ENCODE peak calls at places on chromosomes 5 and 9, in ten cellular contexts. M is pons; Y is NCI-H774; J is amniotic stem cell; T is activated T-cell treated with anti-CD3 and anti-CD28 coated beads, Interleukin-2, amount 50 U/mL, for 48 hours; D is stimulated activated CD4-positive, alpha-beta T cell treated with anti-CD3 and anti-CD28 coated beads, TNF-alpha, amount 100 ng/mL, for 48 hours; E is HuH-7; H is ELR; K is NCI-H345; X is T-helper 2 cell. L is an unnamed sample.

GRCh38 chr5:149887622-149888183 is 56.9 kb downstream of the PDE6A start:
- DNase-seq in M (no peak), Y (no peak), J (no peak), T (no peak), D (no peak), E (no peak), H (peak), K (peak), X (no peak), L (no peak)

GRCh38 chr5:38994329-38994927 is 79.8 kb downstream of the RICTOR start:
- DNase-seq in M (peak), Y (no peak), J (peak), T (no peak), D (no peak), E (peak), H (peak), K (no peak), X (no peak), L (peak)

GRCh38 chr5:78757269-78758053 is 108.9 kb upstream of the LHFPL2 start:
- DNase-seq in M (no peak), Y (no peak), J (peak), T (peak), D (no peak), E (no peak), H (peak), K (no peak), X (no peak), L (peak)

GRCh38 chr5:180873628-180874520 is 12.8 kb upstream of the ZFP62 start:
- DNase-seq in M (no peak), Y (no peak), J (no peak), T (no peak), D (no peak), E (no peak), H (peak), K (no peak), X (peak), L (peak)

GRCh38 chr9:96612105-96612965 is 7.3 kb downstream of the CDC14B start:
- DNase-seq in M (peak), Y (no peak), J (peak), T (no peak), D (no peak), E (peak), H (peak), K (peak), X (no peak), L (no peak)

GRCh38 chr9:115845648-115846312 is 307.8 kb upstream of the PAPPA start:
- DNase-seq in M (no peak), Y (no peak), J (no peak), T (no peak), D (no peak), E (no peak), H (peak), K (no peak), X (no peak), L (no peak)

GRCh38 chr5:136638084-136638483 is 272.7 kb upstream of the TRPC7 start:
- DNase-seq in M (no peak), Y (no peak), J (no peak), T (no peak), D (no peak), E (no peak), H (no peak), K (no peak), X (no peak), L (no peak)

GRCh38 chr5:66742083-66742895 is 146.1 kb downstream of the MAST4 start:
- DNase-seq in M (peak), Y (no peak), J (no peak), T (no peak), D (no peak), E (peak), H (peak), K (no peak), X (no peak), L (peak)

GRCh38 chr5:139133237-139133636 is 64.9 kb downstream of the SIL1 start:
- DNase-seq in M (no peak), Y (peak), J (no peak), T (no peak), D (no peak), E (no peak), H (no peak), K (peak), X (no peak), L (peak)

GRCh38 chr9:12094051-12094450 is 599.1 kb upstream of the TYRP1 start:
- DNase-seq in M (no peak), Y (no peak), J (no peak), T (no peak), D (no peak), E (no peak), H (no peak), K (no peak), X (no peak), L (no peak)

GRCh38 chr5:78327761-78328510 is 32.5 kb upstream of the SCAMP1 start:
- DNase-seq in M (no peak), Y (no peak), J (no peak), T (no peak), D (no peak), E (no peak), H (no peak), K (no peak), X (no peak), L (no peak)

GRCh38 chr9:20566401-20566800 is 55.9 kb downstream of the MLLT3 start:
- DNase-seq in M (no peak), Y (peak), J (no peak), T (no peak), D (no peak), E (no peak), H (no peak), K (no peak), X (no peak), L (no peak)

GRCh38 chr5:140833993-140834392 is at the start of gene PCDHA7:
- DNase-seq in M (peak), Y (no peak), J (no peak), T (no peak), D (no peak), E (no peak), H (peak), K (peak), X (no peak), L (peak)

GRCh38 chr5:179802207-179802883 is 4.3 kb downstream of the MGAT4B start:
- DNase-seq in M (no peak), Y (no peak), J (no peak), T (no peak), D (no peak), E (no peak), H (peak), K (no peak), X (no peak), L (no peak)

GRCh38 chr5:92328584-92329259 is 945.6 kb upstream of the ARRDC3 start:
- DNase-seq in M (no peak), Y (no peak), J (no peak), T (no peak), D (no peak), E (no peak), H (no peak), K (no peak), X (no peak), L (no peak)

GRCh38 chr5:134053314-134053839 is 48.6 kb upstream of the VDAC1 start:
- DNase-seq in M (no peak), Y (no peak), J (no peak), T (no peak), D (no peak), E (no peak), H (no peak), K (no peak), X (no peak), L (no peak)

GRCh38 chr5:160054831-160055230 is 45.9 kb downstream of the TTC1 start:
- DNase-seq in M (no peak), Y (no peak), J (no peak), T (no peak), D (no peak), E (no peak), H (peak), K (no peak), X (no peak), L (no peak)

GRCh38 chr5:173736923-173737412 is 120.5 kb upstream of the BOD1 start:
- DNase-seq in M (no peak), Y (no peak), J (no peak), T (no peak), D (no peak), E (no peak), H (no peak), K (peak), X (no peak), L (no peak)

GRCh38 chr5:59034498-59035186 is 451.8 kb downstream of the RAB3C start:
- DNase-seq in M (no peak), Y (no peak), J (peak), T (no peak), D (no peak), E (no peak), H (peak), K (peak), X (peak), L (peak)

GRCh38 chr5:177362871-177363507 is 5.3 kb downstream of the RGS14 start:
- DNase-seq in M (no peak), Y (peak), J (no peak), T (peak), D (peak), E (peak), H (peak), K (peak), X (peak), L (peak)

GRCh38 chr9:134396258-134396742 is 70.0 kb downstream of the RXRA start:
- DNase-seq in M (no peak), Y (no peak), J (no peak), T (peak), D (peak), E (no peak), H (no peak), K (no peak), X (peak), L (no peak)

GRCh38 chr5:65880673-65881072 is 45.7 kb upstream of the ERBIN start:
- DNase-seq in M (no peak), Y (no peak), J (no peak), T (no peak), D (no peak), E (no peak), H (no peak), K (peak), X (no peak), L (peak)

GRCh38 chr5:98433022-98433421 is 340.4 kb upstream of the RGMB start:
- DNase-seq in M (no peak), Y (no peak), J (no peak), T (no peak), D (no peak), E (no peak), H (no peak), K (no peak), X (no peak), L (no peak)

GRCh38 chr5:31963358-31963757 is 210.8 kb downstream of the GOLPH3 start:
- DNase-seq in M (no peak), Y (no peak), J (no peak), T (no peak), D (no peak), E (no peak), H (no peak), K (no peak), X (no peak), L (no peak)

GRCh38 chr9:127185931-127186781 is 63.7 kb upstream of the ANGPTL2 start:
- DNase-seq in M (peak), Y (no peak), J (peak), T (no peak), D (no peak), E (no peak), H (no peak), K (no peak), X (no peak), L (no peak)

GRCh38 chr9:117927354-117927753 is 223.2 kb downstream of the TLR4 start:
- DNase-seq in M (no peak), Y (peak), J (no peak), T (no peak), D (no peak), E (no peak), H (no peak), K (peak), X (no peak), L (no peak)

GRCh38 chr9:120265791-120266190 is 314.2 kb downstream of the CDK5RAP2 start:
- DNase-seq in M (no peak), Y (peak), J (no peak), T (no peak), D (no peak), E (no peak), H (no peak), K (peak), X (no peak), L (no peak)

GRCh38 chr9:134733480-134734232 is 92.1 kb downstream of the COL5A1 start:
- DNase-seq in M (no peak), Y (no peak), J (no peak), T (no peak), D (no peak), E (no peak), H (no peak), K (no peak), X (no peak), L (no peak)

GRCh38 chr5:178346607-178347334 is 114.2 kb upstream of the PHYKPL start:
- DNase-seq in M (peak), Y (no peak), J (no peak), T (no peak), D (no peak), E (no peak), H (no peak), K (no peak), X (no peak), L (no peak)

GRCh38 chr9:135567311-135567710 is 5.8 kb downstream of the PAEP start:
- DNase-seq in M (no peak), Y (no peak), J (no peak), T (no peak), D (no peak), E (no peak), H (no peak), K (peak), X (no peak), L (no peak)

GRCh38 chr9:21454149-21454548 is 13.9 kb downstream of the IFNA1 start:
- DNase-seq in M (no peak), Y (no peak), J (no peak), T (no peak), D (no peak), E (no peak), H (peak), K (no peak), X (no peak), L (no peak)

GRCh38 chr9:7983361-7983974 is 183.9 kb upstream of the DMAC1 start:
- DNase-seq in M (peak), Y (no peak), J (no peak), T (no peak), D (no peak), E (no peak), H (no peak), K (peak), X (no peak), L (no peak)

GRCh38 chr5:39186289-39186688 is 33.1 kb downstream of the FYB1 start:
- DNase-seq in M (no peak), Y (no peak), J (no peak), T (no peak), D (no peak), E (no peak), H (no peak), K (no peak), X (no peak), L (no peak)

GRCh38 chr9:4113711-4114110 is 186.2 kb downstream of the GLIS3 start:
- DNase-seq in M (no peak), Y (no peak), J (no peak), T (no peak), D (no peak), E (no peak), H (no peak), K (no peak), X (no peak), L (no peak)

GRCh38 chr9:92682269-92682668 is 12.3 kb upstream of the IPPK start:
- DNase-seq in M (no peak), Y (no peak), J (no peak), T (no peak), D (no peak), E (no peak), H (no peak), K (no peak), X (no peak), L (no peak)

GRCh38 chr9:14031015-14031414 is 282.9 kb downstream of the NFIB start:
- DNase-seq in M (peak), Y (no peak), J (no peak), T (no peak), D (no peak), E (no peak), H (no peak), K (no peak), X (no peak), L (no peak)

GRCh38 chr9:6029581-6029980 is 14.2 kb upstream of the RANBP6 start:
- DNase-seq in M (no peak), Y (peak), J (no peak), T (no peak), D (no peak), E (no peak), H (no peak), K (no peak), X (no peak), L (no peak)

GRCh38 chr5:134438268-134438622 is 26.6 kb upstream of the CDKN2AIPNL start:
- DNase-seq in M (peak), Y (no peak), J (peak), T (no peak), D (no peak), E (no peak), H (peak), K (peak), X (no peak), L (no peak)

GRCh38 chr5:1217596-1218206 is 7.5 kb upstream of the SLC6A18 start:
- DNase-seq in M (no peak), Y (peak), J (no peak), T (no peak), D (no peak), E (no peak), H (no peak), K (peak), X (no peak), L (no peak)

GRCh38 chr9:111375062-111375461 is 45.0 kb upstream of the OR2K2 start:
- DNase-seq in M (no peak), Y (no peak), J (no peak), T (no peak), D (no peak), E (no peak), H (no peak), K (no peak), X (no peak), L (no peak)

L was measured in NCI-H82.